ENCODE peak calls at places on chromosomes 7 and 10, in six cellular contexts. R, J, C, N, V and P are unnamed samples. For H3K36me3, the result is how much of the 10 kb centered on the place peaks cover.

GRCh38 chr7:51235593-51236313 is 80.9 kb downstream of the COBL start:
- DNase-seq in J (no peak), C (no peak), R (no peak), N (no peak), V (no peak), P (no peak)

GRCh38 chr7:43044521-43044920 is 67.9 kb upstream of the HECW1 start:
- DNase-seq in R (no peak), J (no peak), N (no peak), V (no peak), C (peak), P (no peak)

GRCh38 chr7:74622228-74622749 is 35.2 kb upstream of the GTF2I start:
- DNase-seq in N (no peak), V (no peak), R (no peak), J (no peak), C (no peak), P (no peak)

GRCh38 chr10:70267161-70267933 is 16.5 kb downstream of the NPFFR1 start:
- DNase-seq in V (peak), N (no peak), C (peak), R (peak), J (no peak), P (peak)

GRCh38 chr10:123359539-123359938 is 205.3 kb downstream of the BUB3 start:
- DNase-seq in R (no peak), N (no peak), C (no peak), V (no peak), J (no peak), P (no peak)

GRCh38 chr7:1917221-1918062 is 247.4 kb downstream of the ELFN1 start:
- DNase-seq in R (no peak), N (no peak), V (no peak), C (no peak), J (no peak), P (no peak)

GRCh38 chr7:32660936-32661335 is 165.6 kb downstream of the AVL9 start:
- DNase-seq in V (no peak), R (no peak), N (no peak), C (no peak), J (no peak), P (no peak)

GRCh38 chr10:69807696-69808095 is 6.0 kb downstream of the COL13A1 start:
- DNase-seq in N (no peak), V (no peak), R (peak), J (no peak), C (peak), P (peak)

GRCh38 chr10:132482090-132482489 is 55.5 kb upstream of the INPP5A start:
- DNase-seq in N (no peak), V (peak), R (peak), J (no peak), C (peak), P (peak)

GRCh38 chr10:89278034-89278535 is 23.8 kb upstream of the IFIT2 start:
- DNase-seq in R (peak), N (no peak), V (peak), J (no peak), C (peak), P (peak)

GRCh38 chr10:128310966-128311658 is 184.9 kb upstream of the MKI67 start:
- DNase-seq in V (no peak), C (no peak), J (peak), N (no peak), R (no peak), P (peak)

GRCh38 chr7:33369888-33370287 is 240.5 kb downstream of the BBS9 start:
- DNase-seq in N (no peak), V (no peak), J (no peak), C (no peak), R (no peak), P (no peak)

GRCh38 chr10:130127612-130128607 is 8.3 kb upstream of the GLRX3 start:
- DNase-seq in N (no peak), V (peak), C (peak), J (peak), R (peak), P (peak)

GRCh38 chr10:124204726-124205125 is 111.3 kb upstream of the CHST15 start:
- DNase-seq in V (no peak), C (no peak), N (no peak), R (no peak), J (no peak), P (no peak)

GRCh38 chr7:159027803-159028455 is 116.7 kb downstream of the VIPR2 start:
- DNase-seq in N (no peak), C (no peak), J (no peak), R (no peak), V (no peak), P (peak)

DNA sequence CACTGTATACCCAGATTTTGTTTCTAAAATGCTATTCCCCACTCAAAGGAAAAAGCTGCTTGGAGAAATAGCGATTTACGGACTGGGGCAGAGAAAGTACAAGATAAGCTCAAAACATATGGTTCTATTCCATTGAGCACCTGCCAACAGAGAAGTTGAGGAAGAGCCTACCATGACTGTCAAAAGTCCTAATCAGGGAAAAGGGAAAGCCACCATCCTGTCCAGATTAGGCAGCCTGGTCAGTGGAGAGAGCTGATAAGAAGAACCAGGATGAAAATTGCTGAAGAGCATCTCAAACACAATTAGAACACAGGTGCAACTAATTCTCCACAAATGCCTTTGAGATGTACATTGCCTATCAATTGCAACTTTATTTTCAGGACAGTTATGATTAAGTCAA is 104.1 kb downstream of the MYOF start:
- DNase-seq in C (no peak), R (no peak), V (no peak), J (no peak), N (no peak), P (no peak)
- H3K27ac ChIP-seq in C (peak), R (peak), V (no peak), J (no peak), N (no peak), P (no peak)

GRCh38 chr7:155710035-155710434 is 65.6 kb downstream of the RBM33 start:
- DNase-seq in C (no peak), N (no peak), J (no peak), R (no peak), V (no peak), P (no peak)

GRCh38 chr7:155702616-155703015 is 58.2 kb downstream of the RBM33 start:
- DNase-seq in C (no peak), R (peak), J (no peak), V (no peak), N (no peak), P (no peak)

GRCh38 chr7:155709453-155709852 is 65.0 kb downstream of the RBM33 start:
- DNase-seq in J (no peak), V (no peak), N (no peak), C (no peak), R (no peak), P (no peak)

GRCh38 chr7:155705656-155706360 is 61.3 kb downstream of the RBM33 start:
- DNase-seq in J (no peak), V (no peak), N (no peak), C (no peak), R (no peak), P (no peak)

GRCh38 chr7:155706376-155706775 is 61.9 kb downstream of the RBM33 start:
- DNase-seq in C (no peak), R (no peak), N (no peak), V (no peak), J (no peak), P (no peak)
- H3K36me3 ChIP-seq in C (half or more), R (under half), N (under half), V (under half), J (under half), P (under half)

GRCh38 chr10:121594623-121595320 is 3.5 kb downstream of the FGFR2 start:
- DNase-seq in C (no peak), N (no peak), J (no peak), V (no peak), R (no peak), P (no peak)
- H3K23ac ChIP-seq in C (no peak), N (no peak), J (no peak), V (no peak), R (no peak), P (no peak)

GRCh38 chr10:11797847-11798633 is 25.1 kb upstream of the PROSER2 start:
- DNase-seq in N (no peak), J (no peak), R (no peak), C (no peak), V (no peak), P (peak)
- H3K27ac ChIP-seq in N (no peak), J (no peak), R (no peak), C (no peak), V (no peak), P (peak)

GRCh38 chr7:84277628-84278224 is 83.1 kb upstream of the SEMA3A start:
- DNase-seq in J (peak), V (no peak), R (no peak), C (no peak), N (peak), P (peak)

GRCh38 chr7:84271550-84271949 is 77.0 kb upstream of the SEMA3A start:
- DNase-seq in R (peak), J (no peak), V (no peak), N (no peak), C (peak), P (no peak)

GRCh38 chr7:84274029-84274638 is 79.5 kb upstream of the SEMA3A start:
- DNase-seq in R (peak), J (peak), N (no peak), C (peak), V (no peak), P (peak)
- H3K36me3 ChIP-seq in R (under half), J (under half), N (under half), C (under half), V (under half), P (under half)

DNA sequence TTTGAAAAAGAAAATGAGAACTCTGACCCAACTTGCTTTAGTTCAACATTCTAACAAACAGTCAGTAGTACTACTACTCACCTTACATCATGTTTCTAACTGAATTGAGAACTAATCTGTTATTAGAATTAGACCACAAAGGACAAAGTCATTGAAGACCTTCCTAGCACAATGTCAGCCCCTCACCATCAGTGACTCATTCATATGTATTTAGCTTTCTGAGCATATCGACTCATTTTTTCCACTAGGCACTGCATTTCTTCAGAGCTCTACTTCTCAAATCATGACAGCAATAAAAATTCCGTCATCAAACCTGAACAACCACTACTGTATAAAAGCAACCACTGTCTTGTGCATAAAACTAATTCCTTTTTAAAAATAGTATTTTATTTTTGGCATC is 4.4 kb upstream of the LRRN3 start:
- DNase-seq in C (peak), N (no peak), J (no peak), R (peak), V (no peak), P (no peak)
- H3K23ac ChIP-seq in C (no peak), N (no peak), J (no peak), R (no peak), V (no peak), P (no peak)

GRCh38 chr10:49110684-49111319 is 4.5 kb downstream of the VSTM4 start:
- DNase-seq in R (no peak), V (no peak), N (no peak), J (no peak), C (no peak), P (no peak)
- H3K27ac ChIP-seq in R (no peak), V (no peak), N (no peak), J (no peak), C (no peak), P (no peak)